ENCODE peak calls at places on chromosomes 4 and X, in ten cellular contexts. W is endothelial cell of umbilical vein, X is fibroblast of pulmonary artery, R is adrenal gland, P is heart right ventricle, N is DND-41, T is kidney epithelial cell, I is thoracic aorta, L is GM06990, O is HL-60. D is an unnamed sample.
A peak's percentile ranks its signal among the peaks of the same experiment; 100 is the strongest.

GRCh38 chrX:115948018-115948923 is 222.3 kb upstream of the AGTR2 start:
- DNase-seq in W (no peak), X (no peak), R (no peak), P (no peak), N (no peak), T (no peak), I (no peak), L (no peak), O (no peak), D (peak; percentile 6)

GRCh38 chrX:56786889-56787733 is 58.1 kb downstream of the NBDY start:
- DNase-seq in W (no peak), X (no peak), R (no peak), P (no peak), N (no peak), T (no peak), I (no peak), L (no peak), O (no peak), D (no peak)

GRCh38 chr4:135368826-135369225 is 1167.2 kb upstream of the PABPC4L start:
- DNase-seq in W (no peak), X (peak; percentile 11), R (no peak), P (no peak), N (no peak), T (no peak), I (no peak), L (no peak), O (no peak), D (no peak)

GRCh38 chr4:125837493-125838238 is 522.9 kb downstream of the FAT4 start:
- DNase-seq in W (no peak), X (no peak), R (no peak), P (no peak), N (no peak), T (no peak), I (no peak), L (no peak), O (no peak), D (no peak)

GRCh38 chrX:41064028-41064427 is 21.2 kb upstream of the USP9X start:
- DNase-seq in W (no peak), X (no peak), R (no peak), P (no peak), N (no peak), T (no peak), I (no peak), L (no peak), O (no peak), D (no peak)

GRCh38 chrX:120450163-120450562 is 18.9 kb downstream of the LAMP2 start:
- DNase-seq in W (peak; percentile 9), X (no peak), R (no peak), P (no peak), N (no peak), T (no peak), I (no peak), L (no peak), O (no peak), D (peak; percentile 4)

GRCh38 chr4:169152899-169153298 is 117.9 kb downstream of the SH3RF1 start:
- DNase-seq in W (no peak), X (no peak), R (no peak), P (no peak), N (no peak), T (no peak), I (no peak), L (no peak), O (no peak), D (no peak)

GRCh38 chrX:50952406-50952805 is 41.9 kb downstream of the BMP15 start:
- DNase-seq in W (no peak), X (no peak), R (no peak), P (no peak), N (no peak), T (no peak), I (no peak), L (no peak), O (no peak), D (no peak)

GRCh38 chr4:121736735-121737351 is 28.1 kb downstream of the SMIM43 start:
- DNase-seq in W (peak; percentile 52), X (peak; percentile 77), R (no peak), P (no peak), N (peak; percentile 12), T (no peak), I (no peak), L (no peak), O (no peak), D (peak; percentile 62)

GRCh38 chr4:155033604-155034003 is 174.8 kb upstream of the NPY2R start:
- DNase-seq in W (no peak), X (no peak), R (no peak), P (no peak), N (no peak), T (no peak), I (no peak), L (no peak), O (no peak), D (no peak)

GRCh38 chr4:25271866-25272265 is 38.0 kb downstream of the PI4K2B start:
- DNase-seq in W (no peak), X (peak; percentile 16), R (no peak), P (no peak), N (no peak), T (no peak), I (no peak), L (no peak), O (no peak), D (no peak)

GRCh38 chrX:2610246-2611170 is 80.6 kb upstream of the CD99 start:
- DNase-seq in W (peak; percentile 59), X (no peak), R (no peak), P (no peak), N (no peak), T (no peak), I (no peak), L (no peak), O (no peak), D (no peak)

GRCh38 chr4:14338206-14338605 is 664.1 kb upstream of the CPEB2 start:
- DNase-seq in W (no peak), X (peak; percentile 15), R (no peak), P (no peak), N (no peak), T (no peak), I (no peak), L (no peak), O (no peak), D (no peak)

GRCh38 chr4:183029365-183029764 is 69.7 kb upstream of the WWC2 start:
- DNase-seq in W (no peak), X (no peak), R (no peak), P (no peak), N (no peak), T (no peak), I (no peak), L (no peak), O (no peak), D (no peak)

GRCh38 chrX:31243804-31244203 is 172.0 kb upstream of the FTHL17 start:
- DNase-seq in W (no peak), X (no peak), R (no peak), P (no peak), N (no peak), T (no peak), I (no peak), L (no peak), O (no peak), D (no peak)

GRCh38 chr4:110799171-110799570 is 176.3 kb upstream of the PITX2 start:
- DNase-seq in W (no peak), X (no peak), R (no peak), P (no peak), N (no peak), T (no peak), I (no peak), L (no peak), O (no peak), D (no peak)

GRCh38 chrX:13212191-13212651 is 107.6 kb downstream of the ATXN3L start:
- DNase-seq in W (peak; percentile 82), X (peak; percentile 67), R (no peak), P (no peak), N (no peak), T (no peak), I (no peak), L (no peak), O (peak; percentile 33), D (peak; percentile 54)

DNA sequence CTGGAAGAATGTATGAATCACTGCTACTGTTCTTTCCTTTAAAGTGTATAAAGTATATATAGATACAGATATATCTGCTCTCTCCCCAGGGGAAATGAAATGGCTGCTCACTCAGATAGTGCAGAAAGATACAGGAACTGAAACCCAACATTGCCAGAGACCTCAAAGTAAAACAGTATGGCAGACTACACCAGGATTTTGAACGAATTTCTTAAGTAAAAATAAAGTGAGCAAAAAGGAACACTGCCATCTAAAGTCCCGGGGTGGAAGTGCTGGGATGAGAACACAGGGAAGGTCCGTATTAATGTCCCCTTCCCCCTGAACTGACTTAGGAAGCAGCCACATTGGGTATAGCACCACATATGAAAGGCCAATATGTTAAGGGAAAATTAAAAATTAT is 93.4 kb downstream of the TMA16 start:
- DNase-seq in W (no peak), X (no peak), R (no peak), P (no peak), N (peak; percentile 4), T (no peak), I (no peak), L (peak; percentile 44), O (no peak), D (no peak)
- TF ChIP-seq CTCF in W (no peak), X (no peak), R (no peak), P (no peak), N (peak; percentile 40), T (peak; percentile 29), I (no peak), L (peak; percentile 55), O (peak; percentile 32), D (peak; percentile 34)

GRCh38 chrX:49308604-49309269 is 5.3 kb downstream of the GAGE10 start:
- DNase-seq in W (peak; percentile 2), X (peak; percentile 44), R (no peak), P (no peak), N (peak; percentile 36), T (no peak), I (no peak), L (no peak), O (peak; percentile 3), D (no peak)
- H3K4me3 ChIP-seq in W (no peak overlapping the region), X (peak overlapping the region; percentile 40), R (peak overlapping the region; percentile 39), P (peak overlapping the region; percentile 47), N (no peak overlapping the region), T (no peak overlapping the region), I (peak overlapping the region; percentile 73), L (no peak overlapping the region), O (no peak overlapping the region), D (no peak overlapping the region)

GRCh38 chrX:17773221-17773876 is 36.1 kb downstream of the SCML1 start:
- DNase-seq in W (no peak), X (no peak), R (no peak), P (no peak), N (no peak), T (no peak), I (no peak), L (no peak), O (no peak), D (no peak)
- TF ChIP-seq CTCF in W (no peak), X (no peak), R (no peak), P (no peak), N (no peak), T (no peak), I (no peak), L (no peak), O (no peak), D (no peak)

GRCh38 chrX:16312761-16313623 is 145.7 kb downstream of the MAGEB17 start:
- DNase-seq in W (no peak), X (no peak), R (no peak), P (no peak), N (no peak), T (no peak), I (no peak), L (no peak), O (no peak), D (no peak)
- H3K4me3 ChIP-seq in W (no peak overlapping the region), X (no peak overlapping the region), R (no peak overlapping the region), P (no peak overlapping the region), N (no peak overlapping the region), T (no peak overlapping the region), I (no peak overlapping the region), L (no peak overlapping the region), O (no peak overlapping the region), D (no peak overlapping the region)

GRCh38 chrX:45801554-45801953 is 600.9 kb upstream of the DIPK2B start:
- DNase-seq in W (peak; percentile 43), X (peak; percentile 60), R (no peak), P (no peak), N (no peak), T (no peak), I (no peak), L (no peak), O (no peak), D (peak; percentile 13)
- TF ChIP-seq CTCF in W (peak; percentile 9), X (peak; percentile 31), R (peak; percentile 18), P (peak; percentile 35), N (peak; percentile 46), T (no peak), I (no peak), L (peak; percentile 37), O (no peak), D (peak; percentile 40)